ENCODE peak calls at places on chromosomes 6 and 20, in nine cellular contexts. X is HCEC 1CT; F is neural crest cell; Y is hippocampal formation; K is Kasumi-1; U is KG1; J is stimulated activated CD4-positive, alpha-beta T cell treated with anti-CD3 and anti-CD28 coated beads, Interleukin-1b, Interleukin-23, amount 100 ng/mL, for 24 hours; O is Right ventricle myocardium superior; I is stimulated activated CD8-positive, alpha-beta memory T cell treated with anti-CD3 and anti-CD28 coated beads, Interleukin-15, amount 100 ng/mL, for 1 hour. B is an unnamed sample.

GRCh38 chr6:138146544-138146943 is 15.2 kb upstream of the ARFGEF3 start:
- DNase-seq in K (no peak), F (no peak), U (no peak), J (no peak), Y (no peak), O (no peak), I (no peak), X (no peak), B (no peak)

GRCh38 chr6:166386111-166386510 is 3.4 kb upstream of the MPC1 start:
- DNase-seq in J (no peak), U (no peak), X (no peak), F (no peak), K (no peak), O (no peak), I (no peak), Y (no peak), B (no peak)

GRCh38 chr6:133240511-133241087 is 558 bp upstream of the EYA4 start:
- DNase-seq in J (no peak), F (peak), Y (no peak), I (no peak), K (no peak), U (no peak), X (peak), O (peak), B (peak)

GRCh38 chr6:150417899-150418824 is 49.4 kb downstream of the IYD start:
- DNase-seq in I (no peak), U (peak), F (no peak), O (no peak), J (no peak), Y (peak), X (peak), K (peak), B (peak)

GRCh38 chr6:80223743-80224212 is 117.3 kb downstream of the BCKDHB start:
- DNase-seq in J (no peak), F (no peak), Y (no peak), X (no peak), K (no peak), O (peak), U (no peak), I (no peak), B (no peak)

GRCh38 chr6:144344651-144345050 is 59.5 kb downstream of the UTRN start:
- DNase-seq in Y (no peak), O (no peak), F (no peak), U (no peak), J (no peak), I (no peak), X (no peak), K (no peak), B (no peak)

GRCh38 chr6:3490622-3490980 is 33.8 kb upstream of the SLC22A23 start:
- DNase-seq in Y (no peak), I (no peak), J (no peak), F (no peak), X (no peak), K (no peak), U (no peak), O (no peak), B (no peak)

GRCh38 chr6:161503570-161503969 is 229.7 kb upstream of the AGPAT4 start:
- DNase-seq in I (no peak), F (no peak), U (no peak), J (no peak), K (no peak), O (no peak), Y (no peak), X (no peak), B (no peak)

GRCh38 chr20:50186151-50186885 is 4.3 kb upstream of the CEBPB start:
- DNase-seq in U (peak), K (peak), X (peak), O (peak), F (peak), Y (peak), I (peak), J (peak), B (peak)

GRCh38 chr6:88997365-88997764 is 33.9 kb upstream of the RNGTT start:
- DNase-seq in O (no peak), Y (no peak), K (no peak), X (no peak), F (no peak), I (no peak), J (no peak), U (no peak), B (no peak)

GRCh38 chr6:11144393-11144829 is 32.9 kb upstream of the ERVFRD-1 start:
- DNase-seq in O (peak), Y (peak), I (peak), F (peak), K (peak), U (peak), X (peak), J (peak), B (peak)

GRCh38 chr6:159372333-159372732 is 203.1 kb downstream of the FNDC1 start:
- DNase-seq in J (no peak), K (no peak), X (no peak), U (no peak), O (no peak), I (no peak), F (no peak), Y (no peak), B (no peak)

GRCh38 chr6:130337534-130337933 is 28.3 kb upstream of the TMEM200A start:
- DNase-seq in O (no peak), K (no peak), I (no peak), U (no peak), J (no peak), Y (no peak), F (no peak), X (no peak), B (no peak)

GRCh38 chr20:23161244-23161875 is 75.2 kb upstream of the CD93 start:
- DNase-seq in O (no peak), K (peak), X (peak), Y (no peak), I (no peak), U (no peak), F (no peak), J (no peak), B (no peak)

GRCh38 chr6:108117427-108118358 is 43.2 kb upstream of the OSTM1 start:
- DNase-seq in X (no peak), J (no peak), F (no peak), I (no peak), U (no peak), O (peak), K (peak), Y (no peak), B (peak)